ENCODE peak calls at places on chromosome 18, in ten cellular contexts. One of them, this sample, is unnamed.

GRCh38 chr18:58497845-58498244 is 131.0 kb downstream of the ALPK2 start:
- DNase-seq in AG10803: no peak
- DNase-seq in H9: no peak
- DNase-seq in activated CD4-positive, alpha-beta T cell treated with anti-CD3 and anti-CD28 coated beads, Interleukin-2, amount 50 U/mL, for 48 hours: no peak
- DNase-seq in iris pigment epithelial cell: no peak
- DNase-seq in stimulated activated CD4-positive, alpha-beta T cell treated with anti-CD3 and anti-CD28 coated beads, Interleukin-1b, Interleukin-23, amount 100 ng/mL, for 1 hour: no peak
- DNase-seq in ureter: no peak
- DNase-seq in CD8-positive, alpha-beta memory T cell: no peak
- DNase-seq in stimulated activated naive CD8-positive, alpha-beta T cell treated with anti-CD3 and anti-CD28 coated beads, Interleukin-15, amount 100 ng/mL, for 72 hours: no peak
- DNase-seq in Calu3: peak
- DNase-seq in this sample: peak

GRCh38 chr18:67359868-67360838 is 156.4 kb downstream of the DSEL start:
- DNase-seq in AG10803: peak
- DNase-seq in H9: no peak
- DNase-seq in activated CD4-positive, alpha-beta T cell treated with anti-CD3 and anti-CD28 coated beads, Interleukin-2, amount 50 U/mL, for 48 hours: peak
- DNase-seq in iris pigment epithelial cell: peak
- DNase-seq in stimulated activated CD4-positive, alpha-beta T cell treated with anti-CD3 and anti-CD28 coated beads, Interleukin-1b, Interleukin-23, amount 100 ng/mL, for 1 hour: no peak
- DNase-seq in ureter: peak
- DNase-seq in CD8-positive, alpha-beta memory T cell: no peak
- DNase-seq in stimulated activated naive CD8-positive, alpha-beta T cell treated with anti-CD3 and anti-CD28 coated beads, Interleukin-15, amount 100 ng/mL, for 72 hours: peak
- DNase-seq in Calu3: peak
- DNase-seq in this sample: peak

GRCh38 chr18:61892683-61893303 is at the start of gene RNF152:
- DNase-seq in AG10803: peak
- DNase-seq in H9: peak
- DNase-seq in activated CD4-positive, alpha-beta T cell treated with anti-CD3 and anti-CD28 coated beads, Interleukin-2, amount 50 U/mL, for 48 hours: no peak
- DNase-seq in iris pigment epithelial cell: peak
- DNase-seq in stimulated activated CD4-positive, alpha-beta T cell treated with anti-CD3 and anti-CD28 coated beads, Interleukin-1b, Interleukin-23, amount 100 ng/mL, for 1 hour: no peak
- DNase-seq in ureter: peak
- DNase-seq in CD8-positive, alpha-beta memory T cell: no peak
- DNase-seq in stimulated activated naive CD8-positive, alpha-beta T cell treated with anti-CD3 and anti-CD28 coated beads, Interleukin-15, amount 100 ng/mL, for 72 hours: peak
- DNase-seq in Calu3: no peak
- DNase-seq in this sample: no peak

GRCh38 chr18:28794459-28795245 is 617.7 kb upstream of the CDH2 start:
- DNase-seq in AG10803: peak
- DNase-seq in H9: no peak
- DNase-seq in activated CD4-positive, alpha-beta T cell treated with anti-CD3 and anti-CD28 coated beads, Interleukin-2, amount 50 U/mL, for 48 hours: no peak
- DNase-seq in iris pigment epithelial cell: peak
- DNase-seq in stimulated activated CD4-positive, alpha-beta T cell treated with anti-CD3 and anti-CD28 coated beads, Interleukin-1b, Interleukin-23, amount 100 ng/mL, for 1 hour: no peak
- DNase-seq in ureter: no peak
- DNase-seq in CD8-positive, alpha-beta memory T cell: no peak
- DNase-seq in stimulated activated naive CD8-positive, alpha-beta T cell treated with anti-CD3 and anti-CD28 coated beads, Interleukin-15, amount 100 ng/mL, for 72 hours: no peak
- DNase-seq in Calu3: no peak
- DNase-seq in this sample: peak

GRCh38 chr18:23835506-23835905 is 146.3 kb downstream of the LAMA3 start:
- DNase-seq in AG10803: peak
- DNase-seq in H9: no peak
- DNase-seq in activated CD4-positive, alpha-beta T cell treated with anti-CD3 and anti-CD28 coated beads, Interleukin-2, amount 50 U/mL, for 48 hours: no peak
- DNase-seq in iris pigment epithelial cell: peak
- DNase-seq in stimulated activated CD4-positive, alpha-beta T cell treated with anti-CD3 and anti-CD28 coated beads, Interleukin-1b, Interleukin-23, amount 100 ng/mL, for 1 hour: no peak
- DNase-seq in ureter: no peak
- DNase-seq in CD8-positive, alpha-beta memory T cell: no peak
- DNase-seq in stimulated activated naive CD8-positive, alpha-beta T cell treated with anti-CD3 and anti-CD28 coated beads, Interleukin-15, amount 100 ng/mL, for 72 hours: no peak
- DNase-seq in Calu3: no peak
- DNase-seq in this sample: no peak

GRCh38 chr18:77433076-77433475 is 183.4 kb downstream of the GALR1 start:
- DNase-seq in AG10803: no peak
- DNase-seq in H9: no peak
- DNase-seq in activated CD4-positive, alpha-beta T cell treated with anti-CD3 and anti-CD28 coated beads, Interleukin-2, amount 50 U/mL, for 48 hours: no peak
- DNase-seq in iris pigment epithelial cell: no peak
- DNase-seq in stimulated activated CD4-positive, alpha-beta T cell treated with anti-CD3 and anti-CD28 coated beads, Interleukin-1b, Interleukin-23, amount 100 ng/mL, for 1 hour: no peak
- DNase-seq in ureter: no peak
- DNase-seq in CD8-positive, alpha-beta memory T cell: no peak
- DNase-seq in stimulated activated naive CD8-positive, alpha-beta T cell treated with anti-CD3 and anti-CD28 coated beads, Interleukin-15, amount 100 ng/mL, for 72 hours: no peak
- DNase-seq in Calu3: no peak
- DNase-seq in this sample: no peak

GRCh38 chr18:46098616-46098933 is 479 bp upstream of the ATP5F1A start:
- DNase-seq in AG10803: no peak
- DNase-seq in H9: no peak
- DNase-seq in activated CD4-positive, alpha-beta T cell treated with anti-CD3 and anti-CD28 coated beads, Interleukin-2, amount 50 U/mL, for 48 hours: no peak
- DNase-seq in iris pigment epithelial cell: no peak
- DNase-seq in stimulated activated CD4-positive, alpha-beta T cell treated with anti-CD3 and anti-CD28 coated beads, Interleukin-1b, Interleukin-23, amount 100 ng/mL, for 1 hour: no peak
- DNase-seq in ureter: no peak
- DNase-seq in CD8-positive, alpha-beta memory T cell: no peak
- DNase-seq in stimulated activated naive CD8-positive, alpha-beta T cell treated with anti-CD3 and anti-CD28 coated beads, Interleukin-15, amount 100 ng/mL, for 72 hours: no peak
- DNase-seq in Calu3: no peak
- DNase-seq in this sample: no peak

GRCh38 chr18:35625232-35625631 is 43.7 kb downstream of the GALNT1 start:
- DNase-seq in AG10803: no peak
- DNase-seq in H9: no peak
- DNase-seq in activated CD4-positive, alpha-beta T cell treated with anti-CD3 and anti-CD28 coated beads, Interleukin-2, amount 50 U/mL, for 48 hours: no peak
- DNase-seq in iris pigment epithelial cell: no peak
- DNase-seq in stimulated activated CD4-positive, alpha-beta T cell treated with anti-CD3 and anti-CD28 coated beads, Interleukin-1b, Interleukin-23, amount 100 ng/mL, for 1 hour: no peak
- DNase-seq in ureter: no peak
- DNase-seq in CD8-positive, alpha-beta memory T cell: no peak
- DNase-seq in stimulated activated naive CD8-positive, alpha-beta T cell treated with anti-CD3 and anti-CD28 coated beads, Interleukin-15, amount 100 ng/mL, for 72 hours: no peak
- DNase-seq in Calu3: no peak
- DNase-seq in this sample: no peak

GRCh38 chr18:13245481-13246000 is 27.0 kb downstream of the LDLRAD4 start:
- DNase-seq in AG10803: no peak
- DNase-seq in H9: no peak
- DNase-seq in activated CD4-positive, alpha-beta T cell treated with anti-CD3 and anti-CD28 coated beads, Interleukin-2, amount 50 U/mL, for 48 hours: no peak
- DNase-seq in iris pigment epithelial cell: no peak
- DNase-seq in stimulated activated CD4-positive, alpha-beta T cell treated with anti-CD3 and anti-CD28 coated beads, Interleukin-1b, Interleukin-23, amount 100 ng/mL, for 1 hour: no peak
- DNase-seq in ureter: no peak
- DNase-seq in CD8-positive, alpha-beta memory T cell: no peak
- DNase-seq in stimulated activated naive CD8-positive, alpha-beta T cell treated with anti-CD3 and anti-CD28 coated beads, Interleukin-15, amount 100 ng/mL, for 72 hours: no peak
- DNase-seq in Calu3: no peak
- DNase-seq in this sample: no peak

GRCh38 chr18:5510109-5510846 is 33.5 kb downstream of the EPB41L3 start:
- DNase-seq in AG10803: no peak
- DNase-seq in H9: no peak
- DNase-seq in activated CD4-positive, alpha-beta T cell treated with anti-CD3 and anti-CD28 coated beads, Interleukin-2, amount 50 U/mL, for 48 hours: no peak
- DNase-seq in iris pigment epithelial cell: peak
- DNase-seq in stimulated activated CD4-positive, alpha-beta T cell treated with anti-CD3 and anti-CD28 coated beads, Interleukin-1b, Interleukin-23, amount 100 ng/mL, for 1 hour: no peak
- DNase-seq in ureter: no peak
- DNase-seq in CD8-positive, alpha-beta memory T cell: no peak
- DNase-seq in stimulated activated naive CD8-positive, alpha-beta T cell treated with anti-CD3 and anti-CD28 coated beads, Interleukin-15, amount 100 ng/mL, for 72 hours: no peak
- DNase-seq in Calu3: no peak
- DNase-seq in this sample: peak

This sample was measured in PC-3.